ENCODE peak calls at places on chromosomes 11 and 22, in five cellular contexts. M, F, I, G and O are unnamed samples.

GRCh38 chr11:102733232-102733875 is 8.6 kb upstream of the MMP8 start:
- DNase-seq in M (peak), G (no peak), F (peak), I (peak), O (no peak)

GRCh38 chr22:33110562-33111163 is 52.5 kb upstream of the SYN3 start:
- DNase-seq in F (no peak), M (no peak), G (peak), I (no peak), O (no peak)

GRCh38 chr11:125514336-125515101 is 18.5 kb upstream of the FEZ1 start:
- DNase-seq in F (no peak), G (no peak), I (peak), M (no peak), O (no peak)

GRCh38 chr11:111064118-111064517 is 181.4 kb upstream of the POU2AF2 start:
- DNase-seq in I (no peak), M (no peak), G (no peak), F (no peak), O (peak)

GRCh38 chr22:28855355-28856094 is 27.8 kb upstream of the ZNRF3 start:
- DNase-seq in G (peak), I (peak), M (peak), F (peak), O (no peak)

GRCh38 chr11:124887667-124888013 is 10.0 kb downstream of the ROBO4 start:
- DNase-seq in F (no peak), G (no peak), I (no peak), M (no peak), O (no peak)

GRCh38 chr22:29917052-29917902 is 34.3 kb downstream of the MTMR3 start:
- DNase-seq in M (no peak), G (no peak), I (no peak), F (no peak), O (no peak)

GRCh38 chr22:37329239-37330140 is 47.2 kb downstream of the CYTH4 start:
- DNase-seq in G (no peak), I (no peak), F (no peak), M (no peak), O (no peak)

GRCh38 chr11:36109499-36109849 is 165.6 kb downstream of the LDLRAD3 start:
- DNase-seq in M (no peak), G (no peak), I (no peak), F (no peak), O (no peak)

GRCh38 chr11:44525473-44526252 is 39.8 kb upstream of the CD82 start:
- DNase-seq in G (no peak), M (no peak), I (no peak), F (no peak), O (no peak)

GRCh38 chr11:65787649-65788622 is 1.1 kb downstream of the OVOL1 start:
- DNase-seq in M (peak), F (no peak), I (no peak), G (no peak), O (no peak)

GRCh38 chr22:41288245-41288946 is 2.4 kb upstream of the RANGAP1 start:
- DNase-seq in I (peak), M (peak), F (no peak), G (no peak), O (no peak)

GRCh38 chr22:26643368-26644100 is 13.9 kb upstream of the MIAT start:
- DNase-seq in F (no peak), M (no peak), G (no peak), I (no peak), O (no peak)

GRCh38 chr11:3169235-3169951 is 4.3 kb upstream of the OSBPL5 start:
- DNase-seq in F (no peak), I (peak), G (no peak), M (peak), O (no peak)

GRCh38 chr11:105132716-105133511 is 6.7 kb downstream of the CARD18 start:
- DNase-seq in G (no peak), F (no peak), I (peak), M (no peak), O (no peak)

GRCh38 chr11:45532552-45532951 is 132.9 kb downstream of the CHST1 start:
- DNase-seq in M (no peak), G (no peak), I (no peak), F (no peak), O (no peak)

GRCh38 chr11:93059074-93059957 is 89.9 kb downstream of the MTNR1B start:
- DNase-seq in M (no peak), I (no peak), F (no peak), G (no peak), O (no peak)

GRCh38 chr11:133934599-133935550 is 21.9 kb downstream of the IGSF9B start:
- DNase-seq in I (peak), G (peak), M (no peak), F (peak), O (peak)

GRCh38 chr11:9689721-9690120 is 25.8 kb downstream of the SWAP70 start:
- DNase-seq in G (no peak), I (no peak), M (no peak), F (no peak), O (no peak)

GRCh38 chr11:9688716-9689511 is 25.0 kb downstream of the SWAP70 start:
- DNase-seq in M (no peak), I (peak), F (no peak), G (peak), O (no peak)

GRCh38 chr11:9692696-9693095 is 28.8 kb downstream of the SWAP70 start:
- DNase-seq in M (no peak), I (no peak), F (no peak), G (no peak), O (no peak)

GRCh38 chr11:9691865-9692264 is 28.0 kb downstream of the SWAP70 start:
- DNase-seq in M (no peak), I (peak), F (no peak), G (no peak), O (no peak)

GRCh38 chr11:9687736-9688494 is 24.0 kb downstream of the SWAP70 start:
- DNase-seq in I (no peak), G (peak), M (no peak), F (no peak), O (no peak)
- H3K27ac ChIP-seq in I (no peak), G (peak), M (no peak), F (no peak), O (peak)

GRCh38 chr11:62497132-62497915 is 49.3 kb downstream of the AHNAK start:
- DNase-seq in M (peak), I (peak), F (no peak), G (peak), O (no peak)
- H3K27ac ChIP-seq in M (no peak), I (peak), F (no peak), G (no peak), O (peak)

GRCh38 chr11:33701831-33702230 is 1.2 kb upstream of the C11orf91 start:
- DNase-seq in F (no peak), M (no peak), G (peak), I (no peak), O (no peak)

GRCh38 chr11:33701302-33701701 is 676 bp upstream of the C11orf91 start:
- DNase-seq in F (no peak), M (no peak), G (no peak), I (no peak), O (no peak)

GRCh38 chr11:33704240-33705002 is 3.8 kb upstream of the C11orf91 start:
- DNase-seq in G (no peak), F (no peak), I (no peak), M (no peak), O (no peak)

GRCh38 chr11:33703234-33703633 is 2.6 kb upstream of the C11orf91 start:
- DNase-seq in M (no peak), F (no peak), G (no peak), I (no peak), O (no peak)

DNA sequence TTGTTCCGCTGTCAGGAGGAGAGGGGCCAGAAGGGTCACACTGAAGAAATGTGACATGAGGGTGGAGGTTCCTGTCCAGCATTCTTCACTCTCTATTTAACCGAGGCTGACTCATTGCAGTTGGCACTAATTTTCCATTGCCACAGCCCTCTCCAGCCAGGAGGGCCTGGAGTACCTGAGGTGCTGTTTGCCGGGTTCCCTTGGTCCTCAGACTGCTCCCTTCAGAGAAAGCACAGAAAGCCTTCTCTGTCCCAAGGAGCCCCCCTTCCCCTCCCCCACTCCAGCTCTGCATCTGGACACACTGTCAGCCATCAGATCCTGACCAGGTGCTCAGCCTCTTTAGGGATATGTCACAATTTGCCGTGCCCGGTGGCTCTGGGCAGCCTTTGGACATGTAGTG is 3.1 kb upstream of the C11orf91 start:
- DNase-seq in G (no peak), I (no peak), M (no peak), F (no peak), O (no peak)
- H3K27ac ChIP-seq in G (no peak), I (peak), M (no peak), F (no peak), O (no peak)

DNA sequence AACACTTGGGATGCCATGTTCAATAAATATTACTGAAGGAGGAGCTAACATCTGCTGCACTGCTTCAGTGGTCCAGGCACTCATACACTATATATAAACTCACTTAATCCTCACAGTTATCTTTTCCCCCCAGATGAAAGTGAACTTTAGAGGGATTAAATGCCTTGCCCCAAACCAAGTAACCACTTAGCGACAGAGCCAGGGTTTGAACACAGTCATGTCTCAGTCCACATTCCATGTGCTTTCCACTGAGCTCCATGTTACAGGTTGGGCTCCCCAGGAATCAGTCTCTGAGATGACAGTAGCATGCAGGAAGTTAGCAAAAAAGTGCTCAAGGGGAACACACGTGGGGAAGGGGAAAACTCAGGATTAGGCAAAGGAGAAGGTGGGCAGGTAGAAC is 59.3 kb downstream of the ENDOD1 start:
- DNase-seq in I (no peak), F (no peak), M (no peak), G (no peak), O (no peak)
- H3K27ac ChIP-seq in I (peak), F (no peak), M (no peak), G (peak), O (no peak)

DNA sequence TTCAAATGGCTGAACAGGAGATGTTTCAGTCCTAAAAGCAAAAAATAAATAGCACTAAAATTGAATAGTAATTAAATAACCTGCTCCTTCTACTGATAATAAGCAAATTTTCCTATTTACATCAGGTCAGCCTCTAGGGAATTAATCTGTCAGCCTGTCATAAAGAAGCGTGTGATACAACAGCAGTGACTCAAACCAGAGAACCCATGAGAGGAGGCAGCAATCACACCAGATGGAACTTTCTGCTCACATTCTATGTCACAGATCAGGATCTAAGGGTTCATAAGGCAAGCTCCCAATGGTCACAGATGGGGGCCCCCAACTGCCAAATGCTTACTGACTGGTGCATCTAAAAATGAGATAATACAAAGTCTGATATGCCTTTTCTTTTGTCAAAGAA is 41.1 kb downstream of the RBFOX2 start:
- DNase-seq in F (no peak), G (no peak), I (no peak), M (no peak), O (no peak)
- H3K27ac ChIP-seq in F (no peak), G (no peak), I (no peak), M (no peak), O (no peak)

DNA sequence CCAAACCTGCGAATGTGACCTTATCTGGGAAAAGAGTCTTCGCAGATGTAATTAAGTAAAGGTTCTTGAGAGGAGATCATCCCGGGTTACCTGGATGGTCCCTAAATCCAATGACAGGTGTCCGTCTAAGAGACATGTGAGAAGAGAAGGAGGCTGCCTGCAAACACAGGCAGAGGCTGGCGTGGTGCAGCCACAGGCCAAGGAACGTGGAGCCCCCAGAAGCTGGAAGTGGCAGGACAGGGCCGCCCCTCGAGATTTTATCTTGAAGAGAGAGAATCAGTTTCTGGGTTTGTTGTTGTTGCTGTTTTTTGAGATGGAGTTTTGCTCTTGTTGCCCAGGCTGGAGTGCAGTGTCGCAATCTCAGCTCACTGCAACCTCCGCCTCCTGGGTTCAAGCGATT is 33.6 kb downstream of the MRGPRD start:
- DNase-seq in M (no peak), F (no peak), I (no peak), G (no peak), O (no peak)
- H3K27ac ChIP-seq in M (no peak), F (no peak), I (no peak), G (no peak), O (no peak)

GRCh38 chr11:13183826-13184196 is 93.8 kb upstream of the BMAL1 start:
- DNase-seq in G (no peak), I (no peak), F (no peak), M (no peak), O (no peak)
- H3K27ac ChIP-seq in G (no peak), I (no peak), F (no peak), M (no peak), O (no peak)